ENCODE peak calls at places on chromosomes 11 and 22, in four cellular contexts. One of them, this sample, is unnamed.

GRCh38 chr22:44173154-44173553 is 7.6 kb upstream of the PARVG start:
- DNase-seq in GM23338: no peak
- DNase-seq in MM.1S: no peak
- DNase-seq in HCT116: no peak
- DNase-seq in this sample: no peak

GRCh38 chr11:125941606-125942275 is 4.1 kb upstream of the VSIG10L2 start:
- DNase-seq in GM23338: peak
- DNase-seq in MM.1S: peak
- DNase-seq in HCT116: peak
- DNase-seq in this sample: peak

GRCh38 chr11:129323896-129324522 is 51.6 kb upstream of the BARX2 start:
- DNase-seq in GM23338: no peak
- DNase-seq in MM.1S: no peak
- DNase-seq in HCT116: no peak
- DNase-seq in this sample: peak

GRCh38 chr11:126138636-126139540 is 72.6 kb downstream of the RPUSD4 start:
- DNase-seq in GM23338: no peak
- DNase-seq in MM.1S: no peak
- DNase-seq in HCT116: no peak
- DNase-seq in this sample: no peak

GRCh38 chr11:74100735-74101134 is 70.1 kb downstream of the C2CD3 start:
- DNase-seq in GM23338: no peak
- DNase-seq in MM.1S: no peak
- DNase-seq in HCT116: no peak
- DNase-seq in this sample: no peak

GRCh38 chr22:37118083-37118482 is 8.6 kb upstream of the TMPRSS6 start:
- DNase-seq in GM23338: no peak
- DNase-seq in MM.1S: no peak
- DNase-seq in HCT116: no peak
- DNase-seq in this sample: no peak

GRCh38 chr11:12111482-12112149 is 1.2 kb downstream of the MICAL2 start:
- DNase-seq in GM23338: peak
- DNase-seq in MM.1S: no peak
- DNase-seq in HCT116: no peak
- DNase-seq in this sample: no peak

GRCh38 chr22:27133951-27134664 is 476.7 kb downstream of the MIAT start:
- DNase-seq in GM23338: no peak
- DNase-seq in MM.1S: no peak
- DNase-seq in HCT116: no peak
- DNase-seq in this sample: peak

GRCh38 chr22:38748487-38749136 is 7.2 kb downstream of the SUN2 start:
- DNase-seq in GM23338: no peak
- DNase-seq in MM.1S: no peak
- DNase-seq in HCT116: no peak
- DNase-seq in this sample: no peak

GRCh38 chr11:111523343-111523742 is 8.8 kb downstream of the HOATZ start:
- DNase-seq in GM23338: no peak
- DNase-seq in MM.1S: no peak
- DNase-seq in HCT116: no peak
- DNase-seq in this sample: no peak

GRCh38 chr11:130178441-130178971 is 18.9 kb downstream of the ST14 start:
- DNase-seq in GM23338: no peak
- DNase-seq in MM.1S: peak
- DNase-seq in HCT116: no peak
- DNase-seq in this sample: no peak

GRCh38 chr22:19543970-19544708 is 19.9 kb upstream of the CLDN5 start:
- DNase-seq in GM23338: no peak
- DNase-seq in MM.1S: no peak
- DNase-seq in HCT116: no peak
- DNase-seq in this sample: no peak
- TF ChIP-seq EZH2 in GM23338: no peak
- TF ChIP-seq EZH2 in MM.1S: no peak
- TF ChIP-seq EZH2 in HCT116: no peak
- TF ChIP-seq EZH2 in this sample: no peak

GRCh38 chr22:46131151-46131587 is 19.2 kb upstream of the PPARA start:
- DNase-seq in GM23338: peak
- DNase-seq in MM.1S: no peak
- DNase-seq in HCT116: no peak
- DNase-seq in this sample: no peak
- TF ChIP-seq CTCF in GM23338: peak
- TF ChIP-seq CTCF in MM.1S: peak
- TF ChIP-seq CTCF in HCT116: peak
- TF ChIP-seq CTCF in this sample: peak

GRCh38 chr11:67177399-67178281 is 58.6 kb downstream of the KDM2A start:
- DNase-seq in GM23338: no peak
- DNase-seq in MM.1S: no peak
- DNase-seq in HCT116: no peak
- DNase-seq in this sample: no peak
- TF ChIP-seq EZH2phosphoT487 in GM23338: no peak
- TF ChIP-seq EZH2phosphoT487 in MM.1S: no peak
- TF ChIP-seq EZH2phosphoT487 in HCT116: no peak
- TF ChIP-seq EZH2phosphoT487 in this sample: no peak

DNA sequence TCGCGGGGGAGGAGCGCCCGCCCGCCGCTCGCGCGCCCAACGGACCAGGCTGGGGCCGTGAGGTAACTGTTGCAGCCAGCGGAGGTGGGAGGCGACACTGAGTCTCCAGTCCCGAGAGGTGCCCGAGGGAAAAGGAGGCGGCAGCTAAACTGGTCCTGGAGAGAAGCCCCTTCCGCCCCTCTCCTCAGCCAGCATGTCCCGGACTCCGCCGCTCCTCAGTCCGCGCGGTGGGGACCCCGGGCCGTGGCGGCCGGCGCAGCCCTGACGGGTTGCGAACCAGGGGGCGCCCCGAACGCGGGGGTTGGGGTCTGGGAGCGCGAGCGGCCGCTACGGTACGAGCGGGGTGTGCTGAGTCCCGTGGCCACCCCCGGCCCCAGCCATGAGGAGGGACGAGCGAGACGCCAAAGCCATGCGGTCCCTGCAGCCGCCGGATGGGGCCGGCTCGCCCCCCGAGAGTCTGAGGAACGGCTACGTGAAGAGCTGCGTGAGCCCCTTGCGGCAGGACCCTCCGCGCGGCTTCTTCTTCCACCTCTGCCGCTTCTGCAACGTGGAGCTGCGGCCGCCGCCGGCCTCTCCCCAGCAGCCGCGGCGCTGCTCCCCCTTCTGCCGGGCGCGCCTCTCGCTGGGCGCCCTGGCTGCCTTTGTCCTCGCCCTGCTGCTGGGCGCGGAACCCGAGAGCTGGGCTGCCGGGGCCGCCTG is at the start of gene PDE3B:
- DNase-seq in GM23338: peak
- DNase-seq in MM.1S: peak
- DNase-seq in HCT116: peak
- DNase-seq in this sample: peak
- TF ChIP-seq EZH2 in GM23338: peak
- TF ChIP-seq EZH2 in MM.1S: no peak
- TF ChIP-seq EZH2 in HCT116: no peak
- TF ChIP-seq EZH2 in this sample: no peak

GRCh38 chr11:123304828-123305530 is 109.9 kb upstream of the CLMP start:
- DNase-seq in GM23338: peak
- DNase-seq in MM.1S: no peak
- DNase-seq in HCT116: no peak
- DNase-seq in this sample: no peak
- TF ChIP-seq CTCF in GM23338: peak
- TF ChIP-seq CTCF in MM.1S: no peak
- TF ChIP-seq CTCF in HCT116: no peak
- TF ChIP-seq CTCF in this sample: no peak

GRCh38 chr22:18980829-18981228 is 44.7 kb upstream of the PRODH start:
- DNase-seq in GM23338: no peak
- DNase-seq in MM.1S: no peak
- DNase-seq in HCT116: no peak
- DNase-seq in this sample: no peak
- TF ChIP-seq EZH2phosphoT487 in GM23338: no peak
- TF ChIP-seq EZH2phosphoT487 in MM.1S: no peak
- TF ChIP-seq EZH2phosphoT487 in HCT116: no peak
- TF ChIP-seq EZH2phosphoT487 in this sample: no peak

GRCh38 chr11:17354070-17354924 is 2.7 kb downstream of the NCR3LG1 start:
- DNase-seq in GM23338: peak
- DNase-seq in MM.1S: peak
- DNase-seq in HCT116: peak
- DNase-seq in this sample: peak
- TF ChIP-seq EZH2 in GM23338: no peak
- TF ChIP-seq EZH2 in MM.1S: no peak
- TF ChIP-seq EZH2 in HCT116: no peak
- TF ChIP-seq EZH2 in this sample: no peak

GRCh38 chr11:10298342-10298741 is 4.3 kb upstream of the SBF2 start:
- DNase-seq in GM23338: no peak
- DNase-seq in MM.1S: peak
- DNase-seq in HCT116: no peak
- DNase-seq in this sample: no peak
- TF ChIP-seq CTCF in GM23338: no peak
- TF ChIP-seq CTCF in MM.1S: peak
- TF ChIP-seq CTCF in HCT116: peak
- TF ChIP-seq CTCF in this sample: no peak

DNA sequence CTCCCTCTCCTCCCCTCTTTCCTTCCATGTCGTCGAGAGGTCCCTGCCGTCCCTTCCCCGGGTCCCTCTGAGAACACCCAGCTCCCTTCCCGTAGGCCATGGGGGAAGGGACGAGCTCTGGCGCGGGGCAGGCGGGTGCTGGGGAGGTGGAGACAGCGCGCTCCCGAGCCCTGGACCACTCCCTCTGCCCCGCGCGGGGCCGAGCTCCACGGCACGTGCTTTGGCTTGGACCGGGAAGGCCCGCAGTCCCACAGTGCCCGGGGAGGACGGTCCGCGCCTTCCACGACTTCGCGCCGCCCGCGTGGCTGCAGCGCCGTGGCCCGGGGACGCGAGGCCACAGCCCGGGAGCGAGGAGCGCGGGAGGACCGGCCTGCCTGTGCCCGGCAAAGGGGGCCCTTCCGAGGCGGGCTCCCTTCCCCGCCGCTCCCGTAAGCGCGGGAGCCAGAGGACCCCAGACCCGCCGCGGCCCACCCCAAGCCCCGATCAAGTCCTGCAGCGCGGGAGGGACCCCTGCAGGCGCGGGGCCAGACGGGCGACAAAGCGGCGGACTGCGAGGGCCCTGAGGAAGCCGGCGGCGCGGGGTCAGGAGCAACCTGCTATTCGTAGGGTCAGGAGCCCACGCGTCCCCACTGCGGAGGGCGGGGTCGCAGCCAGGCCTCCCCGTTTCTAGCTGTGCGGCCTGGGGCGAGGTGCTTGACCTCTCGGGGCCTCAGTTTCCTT is 110.4 kb downstream of the WNT7B start:
- DNase-seq in GM23338: peak
- DNase-seq in MM.1S: no peak
- DNase-seq in HCT116: no peak
- DNase-seq in this sample: no peak
- TF ChIP-seq EZH2phosphoT487 in GM23338: no peak
- TF ChIP-seq EZH2phosphoT487 in MM.1S: no peak
- TF ChIP-seq EZH2phosphoT487 in HCT116: no peak
- TF ChIP-seq EZH2phosphoT487 in this sample: no peak